ENCODE peak calls at places on chromosomes 1 and 21, in four cellular contexts. One of them, this sample, is unnamed.

GRCh38 chr1:185353124-185353523 is 36.1 kb upstream of the IVNS1ABP start:
- DNase-seq in activated naive CD8-positive, alpha-beta T cell treated with anti-CD3 and anti-CD28 coated beads, Interleukin-2, amount 50 U/mL, for 24 hours: no peak
- DNase-seq in NCI-H69: no peak
- DNase-seq in HS-27A: no peak
- DNase-seq in this sample: no peak

GRCh38 chr21:34704119-34704518 is 35.3 kb downstream of the CLIC6 start:
- DNase-seq in NCI-H69: no peak
- DNase-seq in activated naive CD8-positive, alpha-beta T cell treated with anti-CD3 and anti-CD28 coated beads, Interleukin-2, amount 50 U/mL, for 24 hours: no peak
- DNase-seq in HS-27A: no peak
- DNase-seq in this sample: no peak

GRCh38 chr1:110672001-110672752 is 2.6 kb downstream of the KCNA3 start:
- DNase-seq in activated naive CD8-positive, alpha-beta T cell treated with anti-CD3 and anti-CD28 coated beads, Interleukin-2, amount 50 U/mL, for 24 hours: peak
- DNase-seq in NCI-H69: peak
- DNase-seq in HS-27A: no peak
- DNase-seq in this sample: no peak

GRCh38 chr21:36437745-36438128 is 42.2 kb downstream of the CLDN14 start:
- DNase-seq in activated naive CD8-positive, alpha-beta T cell treated with anti-CD3 and anti-CD28 coated beads, Interleukin-2, amount 50 U/mL, for 24 hours: no peak
- DNase-seq in NCI-H69: no peak
- DNase-seq in HS-27A: peak
- DNase-seq in this sample: no peak

GRCh38 chr1:55381491-55381890 is 166.3 kb upstream of the USP24 start:
- DNase-seq in NCI-H69: no peak
- DNase-seq in HS-27A: no peak
- DNase-seq in activated naive CD8-positive, alpha-beta T cell treated with anti-CD3 and anti-CD28 coated beads, Interleukin-2, amount 50 U/mL, for 24 hours: no peak
- DNase-seq in this sample: no peak

GRCh38 chr1:162689745-162690671 is 57.7 kb downstream of the DDR2 start:
- DNase-seq in NCI-H69: no peak
- DNase-seq in HS-27A: no peak
- DNase-seq in activated naive CD8-positive, alpha-beta T cell treated with anti-CD3 and anti-CD28 coated beads, Interleukin-2, amount 50 U/mL, for 24 hours: no peak
- DNase-seq in this sample: no peak

GRCh38 chr1:246647113-246647512 is 77.1 kb upstream of the SCCPDH start:
- DNase-seq in HS-27A: no peak
- DNase-seq in NCI-H69: peak
- DNase-seq in activated naive CD8-positive, alpha-beta T cell treated with anti-CD3 and anti-CD28 coated beads, Interleukin-2, amount 50 U/mL, for 24 hours: no peak
- DNase-seq in this sample: no peak

GRCh38 chr1:52423771-52424170 is 19.4 kb downstream of the PRPF38A start:
- DNase-seq in NCI-H69: no peak
- DNase-seq in HS-27A: no peak
- DNase-seq in activated naive CD8-positive, alpha-beta T cell treated with anti-CD3 and anti-CD28 coated beads, Interleukin-2, amount 50 U/mL, for 24 hours: peak
- DNase-seq in this sample: no peak

GRCh38 chr21:32256873-32257620 is 21.8 kb downstream of the MIS18A start:
- DNase-seq in activated naive CD8-positive, alpha-beta T cell treated with anti-CD3 and anti-CD28 coated beads, Interleukin-2, amount 50 U/mL, for 24 hours: no peak
- DNase-seq in NCI-H69: peak
- DNase-seq in HS-27A: no peak
- DNase-seq in this sample: no peak

GRCh38 chr1:50156241-50157010 is 47.7 kb downstream of the ELAVL4 start:
- DNase-seq in NCI-H69: no peak
- DNase-seq in activated naive CD8-positive, alpha-beta T cell treated with anti-CD3 and anti-CD28 coated beads, Interleukin-2, amount 50 U/mL, for 24 hours: no peak
- DNase-seq in HS-27A: no peak
- DNase-seq in this sample: no peak

GRCh38 chr1:218250492-218250891 is 34.6 kb upstream of the RRP15 start:
- DNase-seq in activated naive CD8-positive, alpha-beta T cell treated with anti-CD3 and anti-CD28 coated beads, Interleukin-2, amount 50 U/mL, for 24 hours: no peak
- DNase-seq in HS-27A: no peak
- DNase-seq in NCI-H69: no peak
- DNase-seq in this sample: no peak

GRCh38 chr1:60972841-60973364 is 109.5 kb upstream of the NFIA start:
- DNase-seq in HS-27A: peak
- DNase-seq in activated naive CD8-positive, alpha-beta T cell treated with anti-CD3 and anti-CD28 coated beads, Interleukin-2, amount 50 U/mL, for 24 hours: no peak
- DNase-seq in NCI-H69: no peak
- DNase-seq in this sample: no peak

GRCh38 chr21:45208627-45208951 is 79.1 kb downstream of the POFUT2 start:
- DNase-seq in HS-27A: no peak
- DNase-seq in activated naive CD8-positive, alpha-beta T cell treated with anti-CD3 and anti-CD28 coated beads, Interleukin-2, amount 50 U/mL, for 24 hours: no peak
- DNase-seq in NCI-H69: no peak
- DNase-seq in this sample: no peak

GRCh38 chr1:209689484-209689883 is 14.3 kb downstream of the G0S2 start:
- DNase-seq in NCI-H69: peak
- DNase-seq in HS-27A: no peak
- DNase-seq in activated naive CD8-positive, alpha-beta T cell treated with anti-CD3 and anti-CD28 coated beads, Interleukin-2, amount 50 U/mL, for 24 hours: no peak
- DNase-seq in this sample: no peak

GRCh38 chr21:43290529-43291346 is 121.9 kb downstream of the CRYAA start:
- DNase-seq in activated naive CD8-positive, alpha-beta T cell treated with anti-CD3 and anti-CD28 coated beads, Interleukin-2, amount 50 U/mL, for 24 hours: no peak
- DNase-seq in NCI-H69: peak
- DNase-seq in HS-27A: no peak
- DNase-seq in this sample: no peak

This sample was measured in KG1.